ENCODE peak calls at places on chromosomes 16 and 17, in five cellular contexts. C, Q, S, A and L are unnamed samples.

GRCh38 chr16:7246578-7246977 is 86.1 kb upstream of the RBFOX1 start:
- DNase-seq in Q (peak; percentile 7), S (no peak), C (no peak), A (peak; percentile 19), L (no peak)

GRCh38 chr17:57954421-57955182 is 610 bp downstream of the CUEDC1 start:
- DNase-seq in C (no peak), A (peak; percentile 74), Q (peak; percentile 53), S (no peak), L (peak; percentile 61)

GRCh38 chr16:81730090-81731051 is 48.7 kb upstream of the PLCG2 start:
- DNase-seq in A (peak; percentile 98), Q (peak; percentile 58), C (peak; percentile 27), S (peak; percentile 64), L (peak; percentile 38)

GRCh38 chr17:60386475-60387058 is 5.4 kb downstream of the USP32 start:
- DNase-seq in C (no peak), Q (no peak), A (no peak), S (no peak), L (no peak)

GRCh38 chr17:33464669-33465275 is 171.7 kb upstream of the ASIC2 start:
- DNase-seq in S (no peak), C (no peak), A (peak; percentile 27), Q (no peak), L (no peak)

GRCh38 chr16:48123104-48123788 is 32.5 kb downstream of the ABCC12 start:
- DNase-seq in S (no peak), A (peak; percentile 98), Q (peak; percentile 54), C (no peak), L (peak; percentile 92)

GRCh38 chr17:16872351-16872751 is 99.6 kb downstream of the TNFRSF13B start:
- DNase-seq in C (no peak), S (no peak), Q (no peak), A (no peak), L (no peak)

GRCh38 chr17:49216482-49216881 is 6.0 kb downstream of the ABI3 start:
- DNase-seq in Q (no peak), S (no peak), A (no peak), C (no peak), L (no peak)

GRCh38 chr17:17832040-17832363 is 4.8 kb downstream of the SREBF1 start:
- DNase-seq in S (no peak), A (no peak), Q (no peak), C (no peak), L (no peak)

GRCh38 chr17:39281806-39282205 is 56.1 kb upstream of the STAC2 start:
- DNase-seq in C (no peak), A (no peak), Q (no peak), S (no peak), L (no peak)

GRCh38 chr17:45388604-45389325 is 43.9 kb downstream of the ARHGAP27 start:
- DNase-seq in A (no peak), Q (no peak), S (no peak), C (no peak), L (no peak)

GRCh38 chr17:40560592-40561293 is 4.5 kb downstream of the CCR7 start:
- DNase-seq in Q (no peak), A (peak; percentile 97), C (no peak), S (peak; percentile 63), L (peak; percentile 37)

GRCh38 chr17:64984181-64984580 is 64.9 kb upstream of the LRRC37A3 start:
- DNase-seq in A (no peak), Q (no peak), S (no peak), C (no peak), L (no peak)

GRCh38 chr17:33012522-33013033 is 20.9 kb downstream of the SPACA3 start:
- DNase-seq in Q (no peak), A (peak; percentile 44), C (no peak), S (no peak), L (peak; percentile 42)

GRCh38 chr17:42291136-42291535 is 2.8 kb downstream of the STAT5A start:
- DNase-seq in S (no peak), A (no peak), C (no peak), Q (no peak), L (no peak)

GRCh38 chr16:24700549-24701392 is 28.7 kb upstream of the TNRC6A start:
- DNase-seq in S (no peak), C (no peak), Q (peak; percentile 93), A (peak; percentile 100), L (peak; percentile 95)

GRCh38 chr17:69348441-69348840 is 21.5 kb upstream of the ABCA5 start:
- DNase-seq in S (no peak), A (no peak), Q (no peak), C (no peak), L (peak; percentile 55)

GRCh38 chr17:81553616-81554181 is 1.5 kb upstream of the FAAP100 start:
- DNase-seq in Q (peak; percentile 51), S (no peak), A (peak; percentile 94), C (no peak), L (no peak)

GRCh38 chr17:72985882-72986720 is 106.4 kb downstream of the SLC39A11 start:
- DNase-seq in A (peak; percentile 78), Q (peak; percentile 54), S (peak; percentile 39), C (no peak), L (peak; percentile 47)

GRCh38 chr17:40558300-40558584 is 7.0 kb downstream of the CCR7 start:
- DNase-seq in Q (no peak), C (no peak), S (no peak), A (no peak), L (no peak)

GRCh38 chr16:1890024-1890700 is 18.2 kb upstream of the MEIOB start:
- DNase-seq in C (no peak), A (no peak), Q (no peak), S (no peak), L (no peak)

GRCh38 chr17:74859439-74860228 is at the start of gene GRIN2C:
- DNase-seq in S (no peak), A (no peak), Q (no peak), C (no peak), L (no peak)

GRCh38 chr17:45320931-45321461 is 4.2 kb upstream of the MAP3K14 start:
- DNase-seq in S (no peak), A (peak; percentile 94), C (no peak), Q (peak; percentile 92), L (peak; percentile 62)

GRCh38 chr17:60586288-60586974 is 13.6 kb upstream of the PPM1D start:
- DNase-seq in A (peak; percentile 43), Q (peak; percentile 21), C (no peak), S (no peak), L (no peak)

GRCh38 chr16:85673529-85674417 is 15.0 kb downstream of the GINS2 start:
- DNase-seq in A (no peak), S (no peak), C (no peak), Q (no peak), L (no peak)

GRCh38 chr16:56301391-56301850 is 110.1 kb downstream of the GNAO1 start:
- DNase-seq in A (peak; percentile 10), S (no peak), Q (no peak), C (no peak), L (peak; percentile 52)

GRCh38 chr17:42720996-42721583 is 23.8 kb downstream of the EZH1 start:
- DNase-seq in C (no peak), A (peak; percentile 79), Q (peak; percentile 52), S (no peak), L (no peak)

GRCh38 chr17:44065668-44066203 is 735 bp downstream of the LSM12 start:
- DNase-seq in S (no peak), Q (no peak), A (peak; percentile 22), C (no peak), L (no peak)

GRCh38 chr16:12754824-12755543 is 48.7 kb downstream of the CPPED1 start:
- DNase-seq in C (no peak), Q (no peak), A (no peak), S (no peak), L (no peak)

GRCh38 chr17:1491406-1492248 is 859 bp downstream of the MYO1C start:
- DNase-seq in A (peak; percentile 78), S (no peak), C (no peak), Q (peak; percentile 68), L (peak; percentile 65)